ENCODE peak calls at places on chromosome 2, in seven cellular contexts. J, G, I, W, D, Z and M are unnamed samples.
A peak's percentile ranks its signal among the peaks of the same experiment; 100 is the strongest.

GRCh38 chr2:190802133-190802532 is 78.5 kb upstream of the GLS start:
- DNase-seq in G (peak; percentile 20), W (no peak), I (no peak), Z (peak; percentile 53), D (no peak), J (peak; percentile 64), M (no peak)

GRCh38 chr2:43171789-43172188 is 54.6 kb downstream of the ZFP36L2 start:
- DNase-seq in D (no peak), W (peak; percentile 66), Z (no peak), J (no peak), G (no peak), I (peak; percentile 73), M (no peak)

GRCh38 chr2:238370482-238371372 is 50.4 kb downstream of the TRAF3IP1 start:
- DNase-seq in W (peak; percentile 67), I (peak; percentile 64), J (no peak), G (peak; percentile 29), Z (peak; percentile 61), D (no peak), M (peak; percentile 36)

GRCh38 chr2:100742884-100743283 is 77.1 kb upstream of the NPAS2 start:
- DNase-seq in Z (no peak), I (peak; percentile 97), D (no peak), J (no peak), G (no peak), W (peak; percentile 98), M (no peak)

GRCh38 chr2:133641497-133641896 is 73.2 kb upstream of the NCKAP5 start:
- DNase-seq in W (peak; percentile 29), D (peak; percentile 46), I (peak; percentile 12), Z (peak; percentile 88), J (peak; percentile 56), G (no peak), M (peak; percentile 84)

GRCh38 chr2:100066246-100066645 is 76.1 kb downstream of the AFF3 start:
- DNase-seq in G (no peak), Z (no peak), I (no peak), J (no peak), W (no peak), D (no peak), M (no peak)

GRCh38 chr2:168740360-168740759 is 62.1 kb upstream of the NOSTRIN start:
- DNase-seq in W (peak; percentile 10), J (no peak), Z (peak; percentile 25), G (no peak), D (no peak), I (no peak), M (peak; percentile 96)

GRCh38 chr2:241947876-241948275 is 78.3 kb downstream of the RTP5 start:
- DNase-seq in J (no peak), D (no peak), W (no peak), Z (no peak), G (no peak), I (no peak), M (no peak)

GRCh38 chr2:105297211-105297610 is 32.3 kb downstream of the TGFBRAP1 start:
- DNase-seq in I (no peak), G (no peak), J (no peak), Z (no peak), D (no peak), W (no peak), M (no peak)

GRCh38 chr2:118687201-118687600 is 160.2 kb downstream of the EN1 start:
- DNase-seq in G (no peak), J (no peak), Z (no peak), D (no peak), W (no peak), I (no peak), M (no peak)

GRCh38 chr2:177265386-177265690 is 811 bp upstream of the NFE2L2 start:
- DNase-seq in D (no peak), G (no peak), J (no peak), I (peak; percentile 77), W (peak; percentile 59), Z (no peak), M (no peak)

GRCh38 chr2:164014068-164014577 is 278.3 kb upstream of the FIGN start:
- DNase-seq in W (no peak), D (no peak), I (no peak), J (no peak), G (no peak), Z (no peak), M (no peak)

GRCh38 chr2:164015328-164016123 is 279.7 kb upstream of the FIGN start:
- DNase-seq in I (no peak), D (no peak), W (no peak), Z (no peak), G (no peak), J (no peak), M (no peak)

GRCh38 chr2:164009801-164010337 is 274.1 kb upstream of the FIGN start:
- DNase-seq in Z (no peak), W (no peak), J (no peak), G (no peak), D (no peak), I (no peak), M (no peak)

GRCh38 chr2:164014791-164015190 is 279.0 kb upstream of the FIGN start:
- DNase-seq in G (no peak), W (no peak), J (no peak), D (no peak), I (no peak), Z (no peak), M (no peak)
- H3K79me1 ChIP-seq in G (no peaks in the 10 kb centered on the region), W (no peaks in the 10 kb centered on the region), J (no peaks in the 10 kb centered on the region), D (no peaks in the 10 kb centered on the region), I (no peaks in the 10 kb centered on the region), Z (no peaks in the 10 kb centered on the region), M (no peaks in the 10 kb centered on the region)

GRCh38 chr2:46999084-46999483 is 83.5 kb upstream of the MCFD2 start:
- DNase-seq in G (no peak), I (no peak), J (no peak), D (no peak), W (no peak), Z (no peak), M (no peak)

GRCh38 chr2:46997884-46998283 is 82.3 kb upstream of the MCFD2 start:
- DNase-seq in I (no peak), J (no peak), W (no peak), D (no peak), G (no peak), Z (no peak), M (no peak)

GRCh38 chr2:46997329-46997728 is 81.7 kb upstream of the MCFD2 start:
- DNase-seq in W (no peak), Z (no peak), I (no peak), D (no peak), G (no peak), J (no peak), M (no peak)

GRCh38 chr2:46999857-47000678 is 84.5 kb upstream of the MCFD2 start:
- DNase-seq in Z (no peak), D (no peak), G (no peak), I (no peak), J (no peak), W (no peak), M (no peak)

DNA sequence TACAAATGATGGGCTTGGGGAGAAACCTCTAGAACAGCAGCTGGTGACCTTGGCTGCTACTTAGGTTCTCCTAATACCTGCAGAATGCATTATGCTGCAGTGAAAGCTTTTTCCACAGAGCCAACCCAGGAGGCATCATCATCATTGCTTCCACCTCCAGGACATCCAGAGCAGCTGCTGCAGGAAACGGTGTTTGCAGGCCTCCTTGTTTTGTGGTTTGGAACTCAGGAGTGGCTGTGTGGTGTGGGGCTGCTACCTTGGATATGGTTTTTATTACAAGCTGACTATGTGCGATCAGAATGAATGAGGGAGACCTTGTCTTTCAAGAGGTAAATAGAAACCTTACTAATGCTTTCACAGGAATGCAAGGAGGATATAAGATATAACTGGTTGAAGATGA is 82.9 kb upstream of the MCFD2 start:
- DNase-seq in G (no peak), I (no peak), D (no peak), W (no peak), J (no peak), Z (no peak), M (no peak)
- H2AK5ac ChIP-seq in G (no peak overlapping the region), I (no peak overlapping the region), D (no peak overlapping the region), W (no peak overlapping the region), J (no peak overlapping the region), Z (no peak overlapping the region), M (no peak overlapping the region)

DNA sequence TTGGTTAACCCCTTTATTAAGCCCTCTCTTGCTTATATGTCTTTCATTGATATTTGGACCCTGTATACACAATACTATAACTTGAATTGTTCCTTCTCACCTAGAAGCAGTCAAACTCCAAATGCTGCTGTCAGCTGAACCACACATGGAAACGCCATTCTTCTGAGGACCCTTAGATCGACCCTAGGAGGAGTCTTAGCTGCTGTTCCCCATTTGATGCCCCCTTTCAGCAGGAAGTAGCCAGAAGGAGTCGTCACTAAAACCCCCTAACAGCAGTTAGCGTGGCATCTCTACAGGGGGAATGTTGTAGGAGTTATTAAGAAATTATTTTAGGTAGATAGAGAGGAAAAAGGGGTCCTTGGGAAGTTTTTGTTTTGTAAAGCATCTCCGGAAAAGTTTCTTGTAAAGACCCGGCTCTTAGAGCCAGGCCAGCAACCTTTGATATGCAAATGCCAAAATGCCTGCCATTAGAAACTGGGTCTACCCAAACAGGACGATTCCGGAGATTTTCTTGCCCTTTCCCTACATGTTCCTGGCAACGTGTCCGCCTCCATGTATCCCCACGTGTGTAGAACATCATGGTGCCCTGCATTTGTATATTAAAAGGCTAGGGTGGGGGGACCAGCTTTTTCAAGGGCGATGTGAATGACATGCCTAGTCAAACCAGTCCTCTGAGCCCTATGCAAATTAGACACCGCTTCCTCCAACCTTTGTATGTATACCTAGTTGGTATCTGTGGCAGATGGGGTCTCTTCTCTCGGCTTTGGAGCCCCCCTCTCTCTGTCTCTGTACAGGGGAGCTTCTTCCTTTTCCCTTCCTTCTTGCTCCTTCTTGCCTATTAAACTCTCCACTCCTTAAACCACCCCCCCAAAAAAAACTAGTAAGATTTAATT is 638.4 kb upstream of the POU3F3 start:
- DNase-seq in D (peak; percentile 47), G (no peak), W (no peak), J (peak; percentile 53), Z (peak; percentile 11), I (no peak), M (no peak)
- H3K27me3 ChIP-seq in D (no peaks in the 10 kb centered on the region), G (no peaks in the 10 kb centered on the region), W (no peaks in the 10 kb centered on the region), J (no peaks in the 10 kb centered on the region), Z (no peaks in the 10 kb centered on the region), I (no peaks in the 10 kb centered on the region), M (no peaks in the 10 kb centered on the region)

GRCh38 chr2:8298783-8299182 is 383.1 kb upstream of the ID2 start:
- DNase-seq in J (no peak), I (peak; percentile 87), W (no peak), Z (no peak), G (no peak), D (no peak), M (peak; percentile 44)

GRCh38 chr2:8297376-8298213 is 384.3 kb upstream of the ID2 start:
- DNase-seq in W (no peak), D (no peak), Z (no peak), G (no peak), J (no peak), I (no peak), M (no peak)

GRCh38 chr2:8300905-8301304 is 381.0 kb upstream of the ID2 start:
- DNase-seq in D (no peak), Z (peak; percentile 25), I (no peak), G (no peak), J (peak; percentile 15), W (no peak), M (no peak)

GRCh38 chr2:8300216-8300615 is 381.6 kb upstream of the ID2 start:
- DNase-seq in J (no peak), D (no peak), W (no peak), Z (no peak), G (no peak), I (no peak), M (no peak)

DNA sequence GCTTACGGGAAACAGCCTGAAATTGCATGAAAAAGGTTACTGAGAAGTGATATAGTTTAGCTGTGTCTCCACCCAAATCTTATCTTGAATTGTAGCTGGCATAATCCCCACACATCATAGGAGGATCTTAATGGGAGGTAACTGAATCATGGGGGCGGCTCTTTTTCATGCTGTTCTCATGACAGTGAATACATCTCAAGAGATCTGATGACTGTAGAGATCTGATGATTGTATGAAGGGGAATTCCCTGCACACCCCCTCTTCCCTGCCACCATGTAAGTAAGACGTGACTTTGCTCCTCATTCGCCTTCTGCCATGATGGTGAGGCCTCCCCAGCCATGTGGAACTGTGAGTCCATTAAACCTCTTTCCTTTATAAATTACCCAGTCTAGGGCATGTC is 385.5 kb upstream of the ID2 start:
- DNase-seq in J (no peak), I (no peak), W (no peak), Z (no peak), D (no peak), G (no peak), M (no peak)
- H3K79me1 ChIP-seq in J (no peaks in the 10 kb centered on the region), I (no peaks in the 10 kb centered on the region), W (no peaks in the 10 kb centered on the region), Z (no peaks in the 10 kb centered on the region), D (no peaks in the 10 kb centered on the region), G (no peaks in the 10 kb centered on the region), M (no peaks in the 10 kb centered on the region)